ENCODE peak calls at places on chromosomes 2 and 18, in four cellular contexts. L is hepatocyte, U is lower lobe of right lung, G is keratinocyte. J is an unnamed sample.

GRCh38 chr2:113133696-113134558 is 6.5 kb downstream of the IL1RN start:
- DNase-seq in G (no peak), U (no peak), L (peak), J (no peak)

GRCh38 chr2:64989126-64989981 is at the start of gene SLC1A4:
- DNase-seq in U (peak), G (no peak), L (peak), J (peak)

GRCh38 chr2:158984554-158985207 is 16.2 kb downstream of the TANC1 start:
- DNase-seq in U (no peak), G (no peak), L (no peak), J (no peak)

GRCh38 chr2:199862779-199863178 is 11.8 kb upstream of the FTCDNL1 start:
- DNase-seq in U (no peak), G (no peak), L (no peak), J (no peak)

GRCh38 chr2:196592912-196593881 is 46.3 kb upstream of the CCDC150 start:
- DNase-seq in G (no peak), L (peak), U (peak), J (no peak)

GRCh38 chr2:239443102-239443620 is 42.3 kb upstream of the HDAC4 start:
- DNase-seq in U (no peak), G (no peak), L (no peak), J (no peak)

GRCh38 chr2:7394195-7394594 is 477.0 kb downstream of the RNF144A start:
- DNase-seq in G (no peak), U (no peak), L (no peak), J (no peak)

GRCh38 chr2:54606393-54606973 is 117.0 kb upstream of the EML6 start:
- DNase-seq in L (no peak), G (no peak), U (no peak), J (no peak)

GRCh38 chr18:55547705-55548056 is 40.3 kb downstream of the TCF4 start:
- DNase-seq in G (no peak), L (no peak), U (no peak), J (no peak)

GRCh38 chr18:12598181-12598921 is 59.6 kb downstream of the SPIRE1 start:
- DNase-seq in L (no peak), U (no peak), G (no peak), J (no peak)

GRCh38 chr2:2238726-2239269 is 92.3 kb downstream of the MYT1L start:
- DNase-seq in G (no peak), L (no peak), U (no peak), J (no peak)

GRCh38 chr2:80073134-80073561 is 231.4 kb downstream of the LRRTM1 start:
- DNase-seq in G (peak), U (no peak), L (peak), J (peak)

DNA sequence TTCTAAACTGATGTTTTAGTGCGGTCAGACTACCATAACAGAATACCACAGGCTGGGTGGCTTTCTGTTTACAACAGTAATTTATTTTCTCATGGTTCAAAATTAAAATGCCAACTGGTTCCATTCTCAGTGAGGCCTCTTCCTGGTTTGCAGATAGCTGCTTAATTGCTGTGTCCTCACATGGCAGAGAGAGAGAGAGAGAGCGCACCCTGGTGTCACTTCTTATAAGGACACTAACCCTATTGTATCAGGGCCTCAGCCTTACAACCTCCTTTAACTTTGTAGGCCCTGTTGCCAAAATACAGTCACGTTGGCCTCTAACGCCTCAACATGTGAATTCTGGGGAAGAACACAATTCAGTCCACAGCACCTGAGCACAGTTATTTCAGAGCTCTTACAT is 37.5 kb upstream of the ZNF385B start:
- DNase-seq in G (peak), L (peak), U (no peak), J (no peak)
- TF ChIP-seq CTCF in G (peak), L (peak), U (no peak), J (peak)

GRCh38 chr18:37456395-37456794 is 109.2 kb downstream of the CELF4 start:
- DNase-seq in L (no peak), U (no peak), G (no peak), J (no peak)
- TF ChIP-seq CTCF in L (no peak), U (no peak), G (no peak), J (peak)

GRCh38 chr2:235766206-235766794 is 272.5 kb downstream of the AGAP1 start:
- DNase-seq in U (no peak), G (peak), L (peak), J (peak)
- TF ChIP-seq CTCF in U (peak), G (peak), L (peak), J (peak)

DNA sequence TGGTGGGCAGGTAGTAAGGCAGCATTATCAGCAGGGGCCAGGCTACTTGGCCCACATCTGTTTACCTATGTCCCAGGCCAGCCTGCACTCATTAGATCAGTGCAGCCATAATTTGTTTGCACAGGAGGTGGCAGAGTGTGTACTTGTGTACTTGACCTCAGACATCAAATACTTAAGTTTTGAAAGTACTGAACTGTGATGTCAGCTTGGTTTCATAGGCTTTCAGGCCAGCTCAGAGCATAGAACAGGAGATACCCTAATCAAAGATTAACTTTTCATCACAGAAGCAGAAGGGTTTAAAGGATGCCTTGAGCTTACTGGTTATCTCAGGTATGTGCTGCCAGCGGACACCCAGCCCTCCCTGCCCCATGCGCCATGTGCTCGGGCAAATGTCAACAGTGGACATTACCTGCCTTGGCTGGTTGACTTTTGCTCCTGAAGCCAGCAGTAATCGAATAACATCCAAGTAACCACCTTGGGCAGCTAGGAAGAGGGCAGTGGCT is 33.2 kb downstream of the ANKRD29 start:
- DNase-seq in L (peak), G (no peak), U (peak), J (no peak)
- TF ChIP-seq CTCF in L (no peak), G (no peak), U (no peak), J (no peak)

GRCh38 chr2:21194147-21194546 is 70.4 kb downstream of the TDRD15 start:
- DNase-seq in U (no peak), G (no peak), L (no peak), J (no peak)

GRCh38 chr2:21195326-21195725 is 71.6 kb downstream of the TDRD15 start:
- DNase-seq in G (no peak), L (no peak), U (no peak), J (no peak)

GRCh38 chr2:21194828-21195227 is 71.1 kb downstream of the TDRD15 start:
- DNase-seq in L (no peak), G (no peak), U (no peak), J (no peak)

GRCh38 chr2:21191535-21191934 is 67.8 kb downstream of the TDRD15 start:
- DNase-seq in G (no peak), U (no peak), L (no peak), J (no peak)
- TF ChIP-seq CTCF in G (no peak), U (no peak), L (no peak), J (no peak)

DNA sequence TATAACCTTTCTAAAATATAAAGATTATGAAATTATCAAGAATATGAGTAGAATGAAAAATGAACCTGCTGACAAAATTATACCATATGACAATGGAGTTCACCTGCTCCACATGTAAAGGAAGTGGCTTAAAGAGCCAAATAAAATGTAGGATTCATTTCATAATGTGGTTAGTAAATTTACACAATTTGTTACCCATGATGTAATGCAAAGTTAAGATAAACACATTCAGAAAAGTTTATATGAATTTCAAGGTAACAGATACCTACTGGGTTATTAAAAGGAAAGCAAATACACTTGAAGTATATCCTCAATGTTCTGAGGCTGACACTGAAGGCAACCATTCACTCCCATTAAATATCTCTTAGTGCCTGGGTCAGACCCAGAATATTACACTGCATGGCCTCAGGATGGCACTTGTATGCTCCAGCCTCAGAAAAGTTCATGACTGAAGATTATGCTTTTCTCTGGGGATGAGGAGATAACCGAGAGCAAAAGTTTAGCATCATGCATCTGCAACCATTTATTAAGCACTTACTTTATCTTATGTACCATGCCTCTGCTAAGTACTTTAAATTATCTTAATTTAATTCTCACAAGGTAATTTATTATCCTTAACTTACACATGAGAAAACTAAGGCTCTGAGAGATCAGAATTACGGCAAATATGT is 6.2 kb downstream of the STRN start:
- DNase-seq in G (no peak), L (no peak), U (no peak), J (no peak)
- TF ChIP-seq CTCF in G (no peak), L (no peak), U (no peak), J (no peak)

GRCh38 chr2:45728458-45728942 is 77.0 kb downstream of the PRKCE start:
- DNase-seq in L (no peak), U (no peak), G (no peak), J (no peak)

GRCh38 chr2:45732436-45732835 is 81.0 kb downstream of the PRKCE start:
- DNase-seq in G (no peak), U (no peak), L (no peak), J (no peak)

GRCh38 chr2:45731146-45731545 is 79.7 kb downstream of the PRKCE start:
- DNase-seq in G (no peak), L (no peak), U (no peak), J (no peak)

GRCh38 chr2:45732946-45733345 is 81.5 kb downstream of the PRKCE start:
- DNase-seq in U (no peak), G (no peak), L (no peak), J (no peak)

DNA sequence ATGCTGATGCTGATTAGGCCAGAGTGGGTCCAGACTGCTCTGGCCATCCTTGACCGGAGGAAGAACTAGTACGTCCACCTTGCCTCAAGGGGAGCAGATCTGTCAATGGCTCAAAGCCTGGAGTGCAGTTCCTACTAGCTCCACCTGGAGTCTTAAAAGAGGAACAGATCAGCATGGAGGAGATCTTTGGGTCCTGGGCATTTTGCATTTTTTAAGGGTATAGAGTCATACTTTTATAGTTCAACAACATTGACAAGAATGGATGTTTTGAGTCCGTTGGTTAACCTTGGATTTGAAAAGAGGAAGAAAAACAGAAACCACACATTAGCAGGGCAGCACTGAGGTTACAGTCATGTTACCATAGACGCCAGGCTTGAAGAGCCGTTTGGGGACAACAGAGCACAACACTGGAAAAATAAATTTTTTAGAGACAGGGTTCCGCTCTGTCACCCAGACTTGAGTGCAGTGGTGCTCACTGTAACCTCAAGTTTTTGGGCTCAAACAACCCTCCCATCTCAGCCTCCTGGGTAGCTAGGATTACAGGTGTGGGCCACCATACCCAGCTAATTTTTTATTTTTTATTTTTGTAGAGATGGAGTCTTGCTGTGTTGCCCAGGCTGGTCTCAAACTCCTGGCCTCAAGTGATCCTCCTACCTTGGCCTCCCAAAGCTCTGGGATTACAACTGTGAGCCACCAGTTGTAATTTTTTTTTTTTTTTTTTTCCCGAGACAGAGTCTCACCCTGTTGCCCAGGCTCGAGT is 78.5 kb downstream of the PRKCE start:
- DNase-seq in L (no peak), U (no peak), G (no peak), J (no peak)
- TF ChIP-seq CTCF in L (no peak), U (peak), G (peak), J (no peak)

GRCh38 chr18:39167990-39168389 is 1602.4 kb upstream of the CELF4 start:
- DNase-seq in L (no peak), U (no peak), G (no peak), J (no peak)

GRCh38 chr18:39166776-39167175 is 1601.2 kb upstream of the CELF4 start:
- DNase-seq in G (no peak), U (no peak), L (no peak), J (no peak)

DNA sequence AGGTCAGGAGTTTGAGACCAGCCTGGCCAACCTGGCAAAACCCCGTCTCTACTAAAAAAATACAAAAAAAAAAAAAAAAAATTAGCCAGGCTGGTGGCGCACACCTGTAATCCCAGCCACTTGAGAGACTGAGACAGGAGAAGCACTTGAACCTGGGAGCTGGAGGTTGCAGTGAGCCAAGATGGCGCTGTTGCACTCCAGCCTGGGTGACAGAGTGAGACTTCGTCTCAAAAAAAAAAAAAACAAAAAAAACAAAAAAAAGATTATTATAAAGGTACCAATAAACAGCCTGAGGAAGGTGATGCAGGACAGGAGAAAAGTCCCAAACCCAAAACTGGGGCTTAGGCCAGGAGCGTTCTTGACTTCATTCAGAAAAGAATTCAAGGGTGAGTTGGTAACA is 1596.4 kb upstream of the CELF4 start:
- DNase-seq in U (no peak), G (no peak), L (no peak), J (no peak)
- TF ChIP-seq CTCF in U (no peak), G (no peak), L (no peak), J (no peak)

DNA sequence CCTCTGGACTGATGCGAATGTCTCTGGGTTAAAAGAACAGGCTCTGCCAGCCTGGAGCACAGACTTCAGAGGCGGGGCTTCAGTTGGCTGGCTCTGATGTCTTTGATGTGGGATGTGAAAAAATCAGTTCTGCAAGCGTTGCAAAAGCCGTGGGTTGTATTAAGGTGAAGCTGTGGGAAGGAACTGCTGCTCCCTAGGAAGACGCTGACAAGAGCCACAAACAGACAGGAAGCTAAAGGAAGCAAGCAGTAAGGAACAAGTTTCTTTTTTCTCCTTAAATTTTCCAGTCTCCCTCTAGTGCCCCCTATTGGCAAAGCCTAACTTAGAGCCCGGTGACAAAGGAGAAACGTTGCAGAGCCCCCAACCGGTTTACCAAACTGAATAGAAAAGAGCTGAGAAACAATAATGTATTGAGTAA is 239.0 kb downstream of the CCDC178 start:
- DNase-seq in G (no peak), U (no peak), L (peak), J (no peak)
- TF ChIP-seq CTCF in G (peak), U (peak), L (peak), J (peak)

GRCh38 chr2:202033317-202034248 is at the start of gene FZD7:
- DNase-seq in G (peak), U (peak), L (peak), J (peak)
- TF ChIP-seq CTCF in G (peak), U (peak), L (peak), J (peak)